ENCODE peak calls at places on chromosomes 13 and 19, in ten cellular contexts. Q, R, B, Z, G, P, K, A, O and W are unnamed samples.

GRCh38 chr19:29576761-29577661 is 29.1 kb upstream of the POP4 start:
- DNase-seq in Q (no peak), R (no peak), B (no peak), Z (peak; percentile 17), G (no peak), P (no peak), K (no peak), A (peak; percentile 13), O (peak; percentile 67), W (no peak)

GRCh38 chr19:58217069-58217481 is 11.6 kb upstream of the ZNF544 start:
- DNase-seq in Q (no peak), R (no peak), B (no peak), Z (no peak), G (no peak), P (no peak), K (no peak), A (no peak), O (no peak), W (no peak)

GRCh38 chr13:89163081-89163480 is 1491.9 kb downstream of the SLITRK5 start:
- DNase-seq in Q (no peak), R (no peak), B (no peak), Z (no peak), G (no peak), P (no peak), K (no peak), A (no peak), O (no peak), W (no peak)

GRCh38 chr19:42313096-42313839 is at the start of gene TMEM145:
- DNase-seq in Q (no peak), R (no peak), B (peak; percentile 45), Z (no peak), G (peak; percentile 62), P (peak; percentile 67), K (no peak), A (peak; percentile 50), O (peak; percentile 30), W (no peak)

GRCh38 chr19:24159707-24160106 is 72.7 kb downstream of the ZNF254 start:
- DNase-seq in Q (no peak), R (no peak), B (no peak), Z (no peak), G (no peak), P (peak; percentile 35), K (no peak), A (peak; percentile 58), O (peak; percentile 23), W (no peak)

GRCh38 chr13:108981407-108981806 is 352.0 kb downstream of the MYO16 start:
- DNase-seq in Q (no peak), R (no peak), B (no peak), Z (no peak), G (no peak), P (no peak), K (no peak), A (no peak), O (no peak), W (no peak)

GRCh38 chr13:94711561-94712286 is 621 bp downstream of the SOX21 start:
- DNase-seq in Q (no peak), R (no peak), B (peak; percentile 22), Z (no peak), G (no peak), P (peak; percentile 47), K (no peak), A (peak; percentile 32), O (peak; percentile 36), W (no peak)

GRCh38 chr19:34499155-34499834 is 17.7 kb downstream of the WTIP start:
- DNase-seq in Q (no peak), R (no peak), B (no peak), Z (no peak), G (no peak), P (no peak), K (no peak), A (no peak), O (no peak), W (no peak)

GRCh38 chr19:15194938-15195337 is 5.9 kb downstream of the NOTCH3 start:
- DNase-seq in Q (peak; percentile 32), R (no peak), B (no peak), Z (no peak), G (no peak), P (no peak), K (no peak), A (no peak), O (peak; percentile 78), W (no peak)

DNA sequence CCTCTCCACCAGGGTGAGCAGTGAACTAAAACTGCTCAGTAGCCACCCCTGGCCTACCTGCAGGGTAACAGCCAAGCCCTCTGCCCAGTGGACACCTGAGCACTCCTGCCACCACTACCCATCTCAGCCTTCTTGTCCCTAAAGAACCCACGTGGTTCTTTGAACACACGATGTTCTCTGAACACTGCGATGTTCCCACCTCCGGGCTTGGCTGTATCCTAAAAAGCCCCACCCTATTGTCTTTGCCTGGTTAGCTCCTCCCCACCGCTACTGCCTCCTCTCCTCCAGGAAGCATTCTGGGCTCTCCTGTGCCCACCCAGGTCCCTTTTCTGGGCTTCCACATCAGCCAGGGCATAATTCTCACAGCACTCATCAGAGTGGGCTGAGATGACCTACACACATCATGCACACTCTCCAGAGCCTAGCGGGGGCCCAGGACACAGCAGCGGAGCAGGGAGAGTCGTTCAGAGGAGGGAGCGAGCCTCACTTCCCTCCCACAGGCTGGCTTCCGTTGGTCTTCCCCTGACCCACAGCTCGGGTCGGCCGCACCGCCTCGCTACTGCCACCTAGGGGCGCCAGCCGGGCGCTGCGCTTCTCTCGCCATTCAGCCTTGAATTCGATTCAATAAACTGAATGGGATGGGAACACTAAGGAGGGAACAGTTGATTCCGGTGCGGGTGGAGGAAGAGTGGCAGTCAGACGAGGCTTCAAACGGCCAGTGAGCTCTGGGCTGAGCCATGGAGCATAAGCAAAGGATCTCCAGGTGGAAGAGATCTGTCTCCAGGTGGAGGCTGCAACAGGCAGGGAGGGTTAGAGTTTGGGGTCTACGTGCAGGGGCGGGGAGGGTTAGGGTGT is 3.2 kb downstream of the ELAVL1 start:
- DNase-seq in Q (peak; percentile 10), R (peak; percentile 82), B (peak; percentile 87), Z (peak; percentile 79), G (peak; percentile 66), P (peak; percentile 71), K (peak; percentile 44), A (peak; percentile 85), O (peak; percentile 86), W (no peak)
- TF ChIP-seq CTCF in Q (peak; percentile 100), R (peak; percentile 98), B (peak; percentile 97), Z (peak; percentile 75), G (peak; percentile 96), P (peak; percentile 70), K (peak; percentile 98), A (peak; percentile 98), O (peak; percentile 100), W (no peak)

GRCh38 chr13:60584976-60585375 is 188.0 kb downstream of the TDRD3 start:
- DNase-seq in Q (no peak), R (no peak), B (no peak), Z (no peak), G (no peak), P (no peak), K (no peak), A (peak; percentile 67), O (peak; percentile 43), W (no peak)

GRCh38 chr13:60583196-60583908 is 186.3 kb downstream of the TDRD3 start:
- DNase-seq in Q (peak; percentile 70), R (no peak), B (no peak), Z (no peak), G (no peak), P (no peak), K (no peak), A (peak; percentile 84), O (peak; percentile 92), W (peak; percentile 40)

DNA sequence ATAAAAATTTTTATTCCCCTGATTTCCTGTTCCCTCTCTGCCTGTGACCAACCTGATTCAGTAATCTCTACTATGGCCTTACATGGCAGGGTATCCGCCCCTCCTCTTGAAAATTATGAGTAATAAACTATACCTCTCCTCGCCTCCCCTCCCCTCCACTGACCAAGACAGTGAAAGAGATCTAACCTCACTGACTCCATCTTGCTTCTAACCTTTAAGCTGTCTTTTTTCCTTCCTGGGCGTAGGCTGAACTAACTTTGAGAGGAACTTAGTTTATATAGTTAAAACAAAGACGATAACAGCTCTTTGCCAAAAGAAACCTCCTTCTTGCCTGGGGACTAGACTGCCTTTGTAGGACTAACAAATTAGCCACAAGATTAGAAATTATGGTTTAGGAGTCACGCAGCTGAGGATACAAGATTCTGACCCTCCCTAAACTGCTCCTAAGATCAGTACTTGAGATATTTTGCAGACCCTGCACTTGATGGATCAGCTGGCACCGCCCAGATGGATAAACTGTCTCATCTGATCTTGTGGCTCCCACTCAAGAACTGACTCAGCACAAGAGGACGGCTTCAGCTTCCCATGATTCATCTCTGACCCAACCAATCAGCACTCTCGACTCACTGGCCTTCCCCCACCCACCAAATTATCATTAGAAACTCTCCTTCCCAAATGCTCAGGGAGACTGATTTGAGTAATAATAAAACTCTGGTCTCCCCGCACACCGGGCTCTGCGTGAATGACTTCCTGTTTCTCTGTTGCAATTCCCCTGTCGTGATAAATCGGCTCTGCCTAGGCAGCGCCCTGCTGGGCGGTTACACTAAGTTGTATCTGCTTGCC is 187.1 kb downstream of the TDRD3 start:
- DNase-seq in Q (peak; percentile 73), R (peak; percentile 32), B (no peak), Z (no peak), G (no peak), P (peak; percentile 6), K (no peak), A (peak; percentile 93), O (peak; percentile 92), W (peak; percentile 59)
- TF ChIP-seq CTCF in Q (no peak), R (no peak), B (no peak), Z (no peak), G (no peak), P (no peak), K (no peak), A (no peak), O (no peak), W (no peak)

DNA sequence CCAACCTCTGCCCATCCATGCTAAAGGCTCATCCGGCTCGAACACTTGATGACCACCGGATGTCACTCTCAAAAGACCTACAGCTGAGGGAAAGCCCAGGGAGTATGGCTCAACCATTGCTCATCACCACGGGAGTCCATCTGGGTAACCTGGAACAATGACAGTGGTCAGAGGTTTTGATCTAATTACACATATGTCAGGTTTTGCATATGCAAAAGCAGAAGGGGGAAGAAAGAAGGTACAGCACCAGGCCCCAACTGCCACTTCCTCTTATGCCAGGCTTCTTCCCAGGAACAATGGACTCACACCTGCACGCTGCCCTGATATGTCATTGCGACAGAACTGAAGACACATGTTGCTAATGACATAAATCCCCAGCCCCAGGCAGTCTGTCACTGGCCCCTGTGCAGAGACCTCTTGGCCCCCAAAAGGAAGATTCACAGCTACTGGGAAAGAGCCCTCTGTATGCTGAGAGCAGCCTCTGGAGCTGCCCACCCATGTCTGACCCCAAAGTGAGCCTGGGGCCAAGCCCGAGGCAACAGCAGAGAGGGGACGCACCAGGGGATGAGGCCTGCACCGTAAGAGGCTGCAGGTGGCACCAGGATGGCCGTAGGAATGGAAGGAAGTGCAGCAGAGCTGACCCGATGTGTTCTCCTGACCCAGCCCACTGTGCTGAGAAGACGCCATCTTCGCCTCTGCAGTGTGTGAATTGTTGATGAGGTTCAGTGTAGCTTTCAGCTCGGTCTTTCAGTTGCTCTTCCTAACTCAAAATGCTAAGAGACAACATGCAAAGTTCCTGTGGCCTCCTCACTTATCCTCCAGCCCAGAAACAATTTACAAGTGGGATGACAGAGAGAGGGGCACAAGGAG is 26.3 kb downstream of the EPS15L1 start:
- DNase-seq in Q (no peak), R (no peak), B (no peak), Z (no peak), G (no peak), P (no peak), K (no peak), A (peak; percentile 55), O (peak; percentile 71), W (no peak)
- TF ChIP-seq CTCF in Q (no peak), R (no peak), B (no peak), Z (no peak), G (no peak), P (no peak), K (no peak), A (no peak), O (no peak), W (no peak)

GRCh38 chr19:48752511-48753365 is at the start of gene FUT1:
- DNase-seq in Q (no peak), R (no peak), B (peak; percentile 92), Z (peak; percentile 87), G (peak; percentile 97), P (no peak), K (no peak), A (no peak), O (peak; percentile 25), W (no peak)
- TF ChIP-seq CTCF in Q (no peak), R (no peak), B (peak; percentile 59), Z (no peak), G (peak; percentile 71), P (no peak), K (peak; percentile 19), A (no peak), O (no peak), W (no peak)